ENCODE peak calls at places on chromosome 20, in six cellular contexts. F is psoas muscle; D is hepatic stellate cell; U is CD8-positive, alpha-beta T cell; P is astrocyte; W is fibroblast of lung. I is an unnamed sample.

GRCh38 chr20:50788868-50789125 is 6.1 kb upstream of the BCAS4 start:
- DNase-seq in F (no peak), D (no peak), U (no peak), P (no peak), W (no peak), I (no peak)

GRCh38 chr20:35578469-35578868 is 36.6 kb downstream of the ERGIC3 start:
- DNase-seq in F (no peak), D (no peak), U (no peak), P (no peak), W (no peak), I (no peak)

GRCh38 chr20:52972190-52972937 is at the start of gene TSHZ2:
- DNase-seq in F (peak), D (no peak), U (peak), P (peak), W (peak), I (peak)

GRCh38 chr20:46701556-46701955 is 7.9 kb upstream of the SLC2A10 start:
- DNase-seq in F (no peak), D (no peak), U (no peak), P (no peak), W (no peak), I (no peak)

GRCh38 chr20:61353261-61353995 is 101.4 kb downstream of the CDH4 start:
- DNase-seq in F (no peak), D (no peak), U (no peak), P (peak), W (peak), I (no peak)

GRCh38 chr20:6395695-6396094 is 272.9 kb upstream of the FERMT1 start:
- DNase-seq in F (no peak), D (no peak), U (no peak), P (peak), W (peak), I (no peak)

GRCh38 chr20:31566658-31567379 is 38.3 kb upstream of the ID1 start:
- DNase-seq in F (no peak), D (no peak), U (no peak), P (no peak), W (peak), I (no peak)

GRCh38 chr20:36454664-36455427 is 86.5 kb upstream of the MYL9 start:
- DNase-seq in F (peak), D (peak), U (no peak), P (no peak), W (peak), I (no peak)

GRCh38 chr20:50373674-50374286 is 136.4 kb upstream of the PTPN1 start:
- DNase-seq in F (no peak), D (no peak), U (no peak), P (peak), W (peak), I (peak)

GRCh38 chr20:2874456-2874855 is 1.2 kb downstream of the PTPRA start:
- DNase-seq in F (no peak), D (no peak), U (no peak), P (no peak), W (no peak), I (no peak)

GRCh38 chr20:30505566-30505965 is 751.9 kb upstream of the DEFB115 start:
- DNase-seq in F (no peak), D (no peak), U (no peak), P (no peak), W (no peak), I (no peak)

GRCh38 chr20:32150291-32150848 is 40.9 kb downstream of the TM9SF4 start:
- DNase-seq in F (no peak), D (no peak), U (no peak), P (no peak), W (no peak), I (no peak)

GRCh38 chr20:45095753-45096371 is 5.1 kb downstream of the KCNS1 start:
- DNase-seq in F (no peak), D (peak), U (peak), P (no peak), W (peak), I (peak)

GRCh38 chr20:25273541-25274358 is 25.9 kb downstream of the PYGB start:
- DNase-seq in F (peak), D (no peak), U (no peak), P (no peak), W (no peak), I (no peak)

GRCh38 chr20:62285722-62286121 is 17.1 kb upstream of the ADRM1 start:
- DNase-seq in F (no peak), D (no peak), U (no peak), P (no peak), W (no peak), I (no peak)

GRCh38 chr20:14644698-14645097 is 307.3 kb upstream of the FLRT3 start:
- DNase-seq in F (no peak), D (no peak), U (no peak), P (no peak), W (no peak), I (no peak)

GRCh38 chr20:19745106-19745505 is 13.0 kb upstream of the RIN2 start:
- DNase-seq in F (no peak), D (no peak), U (no peak), P (no peak), W (no peak), I (no peak)

GRCh38 chr20:24134284-24134683 is 145.7 kb upstream of the GGTLC1 start:
- DNase-seq in F (no peak), D (peak), U (no peak), P (no peak), W (peak), I (peak)

GRCh38 chr20:58908216-58908615 is 55.7 kb downstream of the GNAS start:
- DNase-seq in F (no peak), D (no peak), U (no peak), P (no peak), W (no peak), I (no peak)

GRCh38 chr20:9200196-9200595 is 131.3 kb downstream of the PLCB4 start:
- DNase-seq in F (no peak), D (no peak), U (no peak), P (peak), W (peak), I (no peak)

GRCh38 chr20:21507275-21508229 is 6.3 kb downstream of the NKX2-2 start:
- DNase-seq in F (no peak), D (no peak), U (peak), P (no peak), W (no peak), I (no peak)

GRCh38 chr20:9557411-9557810 is 43.0 kb downstream of the LAMP5 start:
- DNase-seq in F (no peak), D (no peak), U (no peak), P (no peak), W (no peak), I (no peak)

GRCh38 chr20:25226433-25227316 is 21.2 kb upstream of the PYGB start:
- DNase-seq in F (peak), D (peak), U (no peak), P (no peak), W (no peak), I (no peak)